ENCODE peak calls at places on chromosomes 11 and 22, in six cellular contexts. T is EL; V is effector CD4-positive, alpha-beta T cell; H is activated B cell treated with CpG ODN at 0.5 μM for 24 hours; I is K562; N is T-helper 9 cell. G is an unnamed sample.

GRCh38 chr11:86041975-86042378 is 26.9 kb downstream of the PICALM start:
- DNase-seq in I (peak), V (peak), N (no peak), T (peak), H (no peak), G (no peak)

GRCh38 chr22:50469377-50470305 is 5.2 kb downstream of the SBF1 start:
- DNase-seq in V (peak), N (peak), H (peak), I (peak), T (peak), G (peak)

GRCh38 chr11:67452141-67452952 is at the start of gene GPR152:
- DNase-seq in V (no peak), H (no peak), N (no peak), I (no peak), T (no peak), G (no peak)

GRCh38 chr11:89613916-89614315 is 96.2 kb upstream of the TRIM77 start:
- DNase-seq in I (no peak), T (no peak), N (no peak), V (no peak), H (no peak), G (no peak)

GRCh38 chr11:128774593-128774992 is 80.7 kb downstream of the FLI1 start:
- DNase-seq in H (no peak), T (no peak), I (no peak), V (no peak), N (no peak), G (no peak)

GRCh38 chr11:57763568-57763967 is 2.0 kb downstream of the CTNND1 start:
- DNase-seq in N (no peak), T (peak), I (peak), V (no peak), H (no peak), G (no peak)

GRCh38 chr11:11391796-11392195 is 38.7 kb upstream of the CSNK2A3 start:
- DNase-seq in V (no peak), H (no peak), T (peak), I (no peak), N (no peak), G (no peak)

GRCh38 chr11:69684651-69685050 is 9.5 kb upstream of the LTO1 start:
- DNase-seq in I (no peak), N (no peak), T (no peak), V (no peak), H (no peak), G (no peak)

GRCh38 chr11:11037162-11037732 is 179.4 kb upstream of the ZBED5 start:
- DNase-seq in H (no peak), N (no peak), V (no peak), T (no peak), I (no peak), G (no peak)

GRCh38 chr11:119521551-119521950 is 98.6 kb upstream of the THY1 start:
- DNase-seq in N (no peak), I (no peak), V (no peak), H (no peak), T (no peak), G (no peak)

GRCh38 chr22:41382610-41383009 is 868 bp downstream of the TEF start:
- DNase-seq in H (no peak), I (no peak), N (no peak), V (no peak), T (no peak), G (no peak)

GRCh38 chr11:134361661-134362060 is 29.9 kb downstream of the GLB1L2 start:
- DNase-seq in V (no peak), T (no peak), I (no peak), N (no peak), H (no peak), G (peak)

GRCh38 chr22:37366601-37367000 is 60.7 kb downstream of the ELFN2 start:
- DNase-seq in N (no peak), T (no peak), I (no peak), H (no peak), V (no peak), G (no peak)

GRCh38 chr11:134238956-134239355 is 14.2 kb downstream of the THYN1 start:
- DNase-seq in H (no peak), N (no peak), T (no peak), I (no peak), V (no peak), G (no peak)

GRCh38 chr11:94283678-94284077 is 20.7 kb upstream of the IZUMO1R start:
- DNase-seq in V (no peak), N (no peak), T (no peak), H (no peak), I (no peak), G (no peak)

GRCh38 chr11:83816572-83817187 is 530.5 kb upstream of the CCDC90B start:
- DNase-seq in N (no peak), I (peak), V (no peak), H (no peak), T (no peak), G (no peak)

GRCh38 chr11:1484716-1485503 is 1.7 kb downstream of the MOB2 start:
- DNase-seq in N (no peak), H (no peak), I (no peak), T (no peak), V (no peak), G (no peak)

GRCh38 chr11:67118059-67118766 is 850 bp upstream of the KDM2A start:
- DNase-seq in I (no peak), V (peak), N (peak), T (peak), H (peak), G (peak)

GRCh38 chr22:47690166-47690565 is 927.7 kb downstream of the TBC1D22A start:
- DNase-seq in I (no peak), N (no peak), T (no peak), V (no peak), H (no peak), G (no peak)

GRCh38 chr22:48750282-48750681 is 1077.4 kb downstream of the BRD1 start:
- DNase-seq in V (no peak), H (no peak), T (no peak), N (no peak), I (no peak), G (peak)

GRCh38 chr11:69912911-69913451 is 93.8 kb upstream of the FGF3 start:
- DNase-seq in T (peak), V (no peak), H (no peak), I (no peak), N (no peak), G (no peak)

GRCh38 chr11:112588252-112588668 is 327.6 kb upstream of the PLET1 start:
- DNase-seq in N (peak), T (peak), V (peak), H (no peak), I (peak), G (peak)

GRCh38 chr22:36384766-36385400 is 2.9 kb downstream of the MYH9 start:
- DNase-seq in I (no peak), H (no peak), V (peak), N (peak), T (peak), G (no peak)

GRCh38 chr11:65100674-65101350 is 4.8 kb downstream of the VPS51 start:
- DNase-seq in V (no peak), H (no peak), N (no peak), T (no peak), I (no peak), G (no peak)

GRCh38 chr22:19238900-19239299 is 52.6 kb downstream of the CLTCL1 start:
- DNase-seq in N (no peak), V (no peak), H (no peak), I (no peak), T (no peak), G (no peak)

GRCh38 chr22:44566911-44567310 is 68.9 kb upstream of the RTL6 start:
- DNase-seq in I (no peak), T (no peak), N (no peak), V (no peak), H (no peak), G (peak)

GRCh38 chr22:50471197-50471847 is 3.5 kb downstream of the SBF1 start:
- DNase-seq in I (no peak), N (no peak), H (no peak), V (no peak), T (no peak), G (peak)

GRCh38 chr11:131511794-131512193 is 141.4 kb downstream of the NTM start:
- DNase-seq in V (no peak), N (no peak), I (peak), H (no peak), T (no peak), G (no peak)

GRCh38 chr11:99370557-99371200 is 349.9 kb downstream of the CNTN5 start:
- DNase-seq in I (no peak), T (peak), V (no peak), H (no peak), N (no peak), G (no peak)

GRCh38 chr11:8641332-8641731 is 41.1 kb downstream of the TRIM66 start:
- DNase-seq in T (no peak), V (no peak), H (no peak), I (no peak), N (no peak), G (no peak)

GRCh38 chr11:131658414-131658813 is 288.0 kb downstream of the NTM start:
- DNase-seq in I (no peak), V (no peak), N (no peak), T (no peak), H (no peak), G (no peak)

GRCh38 chr11:46252373-46252914 is 25.0 kb upstream of the CREB3L1 start:
- DNase-seq in V (no peak), T (no peak), H (no peak), N (no peak), I (no peak), G (no peak)

GRCh38 chr11:34044664-34045485 is 6.7 kb upstream of the CAPRIN1 start:
- DNase-seq in H (no peak), I (peak), T (peak), V (no peak), N (no peak), G (no peak)